ENCODE peak calls at places on chromosomes 12 and 14, in seven cellular contexts. V is uterus, N is IMR-90, S is body of pancreas, D is Panc1, G is heart left ventricle, L is GM23338. F is an unnamed sample.

GRCh38 chr14:101235042-101235871 is 326.0 kb upstream of the DIO3 start:
- DNase-seq in V (no peak), N (peak; percentile 32), S (peak; percentile 76), D (no peak), G (peak; percentile 27), L (peak; percentile 77), F (peak; percentile 75)

GRCh38 chr12:64160718-64161060 is 61.4 kb downstream of the KICS2 start:
- DNase-seq in V (no peak), N (peak; percentile 73), S (no peak), D (no peak), G (no peak), L (no peak), F (no peak)

GRCh38 chr12:82651489-82651888 is 35.2 kb upstream of the TMTC2 start:
- DNase-seq in V (no peak), N (no peak), S (no peak), D (no peak), G (no peak), L (no peak), F (no peak)

GRCh38 chr12:15265868-15266267 is 44.7 kb upstream of the RERG start:
- DNase-seq in V (no peak), N (no peak), S (no peak), D (no peak), G (no peak), L (no peak), F (no peak)

GRCh38 chr12:95083938-95084337 is 10.5 kb upstream of the NR2C1 start:
- DNase-seq in V (peak; percentile 58), N (peak; percentile 89), S (peak; percentile 15), D (no peak), G (no peak), L (peak; percentile 30), F (no peak)

GRCh38 chr12:9741726-9742125 is 8.8 kb upstream of the CLECL1 start:
- DNase-seq in V (no peak), N (no peak), S (no peak), D (no peak), G (no peak), L (no peak), F (no peak)

GRCh38 chr14:63893701-63894458 is 41.1 kb downstream of the SYNE2 start:
- DNase-seq in V (peak; percentile 72), N (peak; percentile 91), S (peak; percentile 63), D (no peak), G (no peak), L (peak; percentile 52), F (no peak)

GRCh38 chr14:99047436-99048110 is 224.4 kb downstream of the BCL11B start:
- DNase-seq in V (no peak), N (no peak), S (no peak), D (no peak), G (no peak), L (no peak), F (no peak)

GRCh38 chr14:61504841-61505340 is 183.5 kb downstream of the PRKCH start:
- DNase-seq in V (no peak), N (no peak), S (no peak), D (no peak), G (no peak), L (no peak), F (no peak)

GRCh38 chr14:105483300-105484068 is 3.2 kb upstream of the CRIP1 start:
- DNase-seq in V (no peak), N (no peak), S (no peak), D (no peak), G (peak; percentile 65), L (no peak), F (no peak)

GRCh38 chr12:53325539-53326061 is 4.2 kb upstream of the AAAS start:
- DNase-seq in V (peak; percentile 45), N (no peak), S (peak; percentile 50), D (no peak), G (peak; percentile 39), L (peak; percentile 53), F (peak; percentile 91)

GRCh38 chr12:81381951-81382350 is 304.1 kb downstream of the ACSS3 start:
- DNase-seq in V (no peak), N (no peak), S (no peak), D (no peak), G (no peak), L (no peak), F (no peak)

GRCh38 chr12:67786086-67786485 is 137.5 kb downstream of the DYRK2 start:
- DNase-seq in V (no peak), N (no peak), S (no peak), D (no peak), G (no peak), L (no peak), F (no peak)

GRCh38 chr14:22492601-22493000 is 96.4 kb downstream of the DAD1 start:
- DNase-seq in V (no peak), N (no peak), S (no peak), D (no peak), G (no peak), L (no peak), F (no peak)

GRCh38 chr14:95398630-95399547 is 79.2 kb upstream of the CLMN start:
- DNase-seq in V (no peak), N (no peak), S (no peak), D (no peak), G (no peak), L (no peak), F (no peak)

GRCh38 chr14:95397325-95397724 is 77.6 kb upstream of the CLMN start:
- DNase-seq in V (no peak), N (no peak), S (no peak), D (no peak), G (no peak), L (no peak), F (no peak)

GRCh38 chr14:95406756-95407155 is 87.0 kb upstream of the CLMN start:
- DNase-seq in V (peak; percentile 34), N (no peak), S (no peak), D (no peak), G (no peak), L (no peak), F (no peak)

GRCh38 chr14:95402612-95403011 is 82.9 kb upstream of the CLMN start:
- DNase-seq in V (no peak), N (no peak), S (no peak), D (no peak), G (no peak), L (no peak), F (no peak)

GRCh38 chr14:95402184-95402583 is 82.5 kb upstream of the CLMN start:
- DNase-seq in V (no peak), N (no peak), S (no peak), D (no peak), G (no peak), L (no peak), F (no peak)
- TF ChIP-seq CTCF in V (no peak), N (no peak), S (no peak), D (no peak), G (no peak), L (no peak), F (no peak)

GRCh38 chr12:108304633-108305032 is 34.5 kb downstream of the CMKLR1 start:
- DNase-seq in V (no peak), N (no peak), S (no peak), D (no peak), G (no peak), L (peak; percentile 60), F (no peak)

GRCh38 chr12:108306506-108306905 is 32.6 kb downstream of the CMKLR1 start:
- DNase-seq in V (no peak), N (no peak), S (no peak), D (no peak), G (no peak), L (no peak), F (no peak)

GRCh38 chr12:108305520-108305919 is 33.6 kb downstream of the CMKLR1 start:
- DNase-seq in V (peak; percentile 94), N (peak; percentile 71), S (peak; percentile 65), D (no peak), G (peak; percentile 92), L (no peak), F (peak; percentile 86)

GRCh38 chr12:108307006-108307405 is 32.1 kb downstream of the CMKLR1 start:
- DNase-seq in V (no peak), N (peak; percentile 35), S (no peak), D (no peak), G (no peak), L (no peak), F (no peak)

DNA sequence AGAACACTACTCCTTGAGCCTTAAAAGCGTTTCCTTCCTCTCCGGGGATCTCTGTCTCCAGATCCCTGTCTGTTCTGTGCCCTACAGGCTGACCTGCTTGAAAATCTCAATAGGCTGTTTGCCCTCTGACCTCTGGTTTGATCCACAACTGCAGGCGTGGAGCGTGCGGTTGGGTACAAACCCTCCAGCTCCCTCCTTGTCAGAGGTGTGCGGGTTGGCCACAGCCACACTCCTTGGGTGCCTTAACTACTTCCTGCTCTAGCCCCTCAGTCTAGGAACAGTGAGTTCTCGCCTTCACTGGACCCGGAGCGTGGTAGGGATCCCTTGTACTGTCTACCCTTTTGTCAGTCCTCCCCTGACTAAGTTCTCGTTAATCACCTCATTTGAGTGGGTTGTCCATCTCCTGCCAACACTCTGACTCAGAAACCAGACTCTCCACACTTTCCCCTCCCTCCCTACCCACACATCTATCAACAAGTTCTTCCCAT is 33.1 kb downstream of the CMKLR1 start:
- DNase-seq in V (peak; percentile 63), N (peak; percentile 15), S (no peak), D (no peak), G (no peak), L (no peak), F (peak; percentile 35)
- H3K4me3 ChIP-seq in V (peak overlapping the region; percentile 12), N (no peak overlapping the region), S (no peak overlapping the region), D (no peak overlapping the region), G (peak overlapping the region; percentile 33), L (no peak overlapping the region), F (no peak overlapping the region)

GRCh38 chr12:112126916-112127315 is 1.6 kb downstream of the TRAFD1 start:
- DNase-seq in V (no peak), N (peak; percentile 59), S (no peak), D (no peak), G (no peak), L (no peak), F (no peak)

GRCh38 chr12:112126000-112126431 is 656 bp downstream of the TRAFD1 start:
- DNase-seq in V (no peak), N (no peak), S (no peak), D (no peak), G (no peak), L (peak; percentile 23), F (no peak)

GRCh38 chr12:112122823-112123690 is 2.3 kb upstream of the TRAFD1 start:
- DNase-seq in V (no peak), N (peak; percentile 98), S (no peak), D (no peak), G (no peak), L (no peak), F (no peak)

GRCh38 chr12:112125250-112125999 is at the start of gene TRAFD1:
- DNase-seq in V (peak; percentile 96), N (peak; percentile 96), S (peak; percentile 98), D (peak; percentile 67), G (peak; percentile 98), L (peak; percentile 98), F (peak; percentile 97)

GRCh38 chr12:112124918-112125249 is 476 bp upstream of the TRAFD1 start:
- DNase-seq in V (no peak), N (no peak), S (no peak), D (no peak), G (no peak), L (no peak), F (no peak)
- H3K27ac ChIP-seq in V (no peak overlapping the region), N (no peak overlapping the region), S (no peak overlapping the region), D (no peak overlapping the region), G (peak overlapping the region; percentile 33), L (no peak overlapping the region), F (peak overlapping the region; percentile 90)

DNA sequence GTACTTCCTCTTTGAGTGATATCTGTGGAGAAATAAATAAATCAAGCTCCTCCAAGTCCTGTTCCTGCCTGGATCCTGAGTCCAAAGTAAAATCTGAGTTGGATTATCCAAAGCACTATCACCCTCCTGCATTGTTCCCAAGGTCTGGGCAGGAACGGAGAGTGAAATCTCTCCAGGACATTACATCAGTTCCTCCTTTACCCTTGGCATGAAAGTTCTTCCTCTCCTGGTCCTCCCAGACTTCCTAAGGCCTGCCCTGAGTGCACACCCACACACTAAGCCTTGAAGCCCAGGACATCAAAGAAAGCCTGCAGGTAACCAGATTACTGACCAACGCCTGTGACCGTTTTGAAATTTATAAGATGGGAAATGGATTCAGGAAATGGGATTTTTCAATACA is 206.8 kb upstream of the BCL2L14 start:
- DNase-seq in V (peak; percentile 38), N (no peak), S (no peak), D (no peak), G (peak; percentile 55), L (no peak), F (no peak)
- TF ChIP-seq CTCF in V (no peak), N (no peak), S (no peak), D (no peak), G (no peak), L (no peak), F (no peak)